ENCODE peak calls at places on chromosomes 2 and 18, in six cellular contexts. C, J, A, L, V and R are unnamed samples.

GRCh38 chr2:127155901-127156300 is 48.9 kb upstream of the BIN1 start:
- DNase-seq in C (no peak), J (no peak), A (no peak), L (no peak), V (no peak), R (no peak)

GRCh38 chr18:25109484-25109883 is 242.5 kb downstream of the ZNF521 start:
- DNase-seq in C (no peak), J (no peak), A (no peak), L (no peak), V (no peak), R (no peak)

GRCh38 chr2:100424277-100424875 is 6.9 kb upstream of the CHST10 start:
- DNase-seq in C (no peak), J (no peak), A (no peak), L (no peak), V (no peak), R (no peak)

GRCh38 chr2:33877348-33878016 is 278.4 kb upstream of the FAM98A start:
- DNase-seq in C (no peak), J (no peak), A (no peak), L (no peak), V (no peak), R (no peak)

GRCh38 chr2:113198790-113199612 is 25.2 kb downstream of the PSD4 start:
- DNase-seq in C (peak), J (no peak), A (peak), L (peak), V (no peak), R (peak)

GRCh38 chr2:221431477-221431876 is 140.6 kb downstream of the EPHA4 start:
- DNase-seq in C (no peak), J (no peak), A (no peak), L (no peak), V (no peak), R (no peak)

GRCh38 chr18:79413426-79413825 is 17.7 kb downstream of the NFATC1 start:
- DNase-seq in C (no peak), J (no peak), A (no peak), L (no peak), V (no peak), R (no peak)

GRCh38 chr2:127664895-127665225 is 10.5 kb downstream of the LIMS2 start:
- DNase-seq in C (no peak), J (no peak), A (no peak), L (no peak), V (no peak), R (no peak)

GRCh38 chr2:9574314-9574713 is 18.7 kb upstream of the ADAM17 start:
- DNase-seq in C (no peak), J (no peak), A (no peak), L (no peak), V (no peak), R (no peak)

GRCh38 chr2:235244497-235245215 is 249.2 kb upstream of the AGAP1 start:
- DNase-seq in C (no peak), J (no peak), A (no peak), L (no peak), V (no peak), R (no peak)

GRCh38 chr18:27785815-27786537 is 391.0 kb downstream of the CDH2 start:
- DNase-seq in C (no peak), J (no peak), A (no peak), L (no peak), V (no peak), R (no peak)

GRCh38 chr2:75493230-75493629 is 67.5 kb downstream of the EVA1A start:
- DNase-seq in C (no peak), J (peak), A (no peak), L (no peak), V (no peak), R (peak)

GRCh38 chr2:207505728-207506127 is 24.0 kb upstream of the CREB1 start:
- DNase-seq in C (no peak), J (no peak), A (no peak), L (no peak), V (no peak), R (no peak)

GRCh38 chr2:67574230-67574629 is 177.1 kb downstream of the ETAA1 start:
- DNase-seq in C (no peak), J (no peak), A (no peak), L (no peak), V (no peak), R (no peak)

GRCh38 chr18:45916302-45916701 is 50.8 kb downstream of the EPG5 start:
- DNase-seq in C (no peak), J (no peak), A (peak), L (no peak), V (no peak), R (peak)

GRCh38 chr2:8915941-8916340 is 78.5 kb upstream of the KIDINS220 start:
- DNase-seq in C (no peak), J (no peak), A (no peak), L (no peak), V (no peak), R (no peak)

GRCh38 chr2:74457549-74458131 is 598 bp upstream of the WBP1 start:
- DNase-seq in C (no peak), J (no peak), A (peak), L (no peak), V (no peak), R (peak)

GRCh38 chr2:111168528-111168929 is 47.8 kb downstream of the BCL2L11 start:
- DNase-seq in C (peak), J (peak), A (no peak), L (no peak), V (peak), R (no peak)

GRCh38 chr2:181573140-181573736 is 83.7 kb downstream of the CERKL start:
- DNase-seq in C (peak), J (peak), A (peak), L (no peak), V (no peak), R (no peak)

GRCh38 chr2:219517954-219518778 is 3.9 kb downstream of the ASIC4 start:
- DNase-seq in C (no peak), J (no peak), A (no peak), L (no peak), V (no peak), R (no peak)

GRCh38 chr18:79117791-79118190 is 48.6 kb downstream of the ATP9B start:
- DNase-seq in C (no peak), J (no peak), A (no peak), L (no peak), V (no peak), R (no peak)

GRCh38 chr18:54086046-54086802 is 138.2 kb downstream of the MBD2 start:
- DNase-seq in C (no peak), J (no peak), A (no peak), L (no peak), V (peak), R (no peak)

GRCh38 chr18:50268022-50268747 is 1.9 kb upstream of the CFAP53 start:
- DNase-seq in C (no peak), J (no peak), A (no peak), L (peak), V (peak), R (peak)

GRCh38 chr18:47260138-47260923 is 8.9 kb upstream of the SKOR2 start:
- DNase-seq in C (no peak), J (peak), A (peak), L (no peak), V (no peak), R (peak)

GRCh38 chr2:160091381-160091780 is 29.0 kb upstream of the PLA2R1 start:
- DNase-seq in C (no peak), J (no peak), A (no peak), L (no peak), V (no peak), R (no peak)

GRCh38 chr18:2910751-2911425 is 64.1 kb downstream of the EMILIN2 start:
- DNase-seq in C (no peak), J (no peak), A (no peak), L (no peak), V (no peak), R (no peak)

GRCh38 chr18:2913398-2914005 is 66.7 kb downstream of the EMILIN2 start:
- DNase-seq in C (no peak), J (no peak), A (no peak), L (no peak), V (no peak), R (no peak)

GRCh38 chr18:2914185-2914584 is 67.4 kb downstream of the EMILIN2 start:
- DNase-seq in C (no peak), J (no peak), A (no peak), L (no peak), V (no peak), R (no peak)

GRCh38 chr18:2911533-2911932 is 64.7 kb downstream of the EMILIN2 start:
- DNase-seq in C (no peak), J (no peak), A (no peak), L (no peak), V (no peak), R (no peak)

DNA sequence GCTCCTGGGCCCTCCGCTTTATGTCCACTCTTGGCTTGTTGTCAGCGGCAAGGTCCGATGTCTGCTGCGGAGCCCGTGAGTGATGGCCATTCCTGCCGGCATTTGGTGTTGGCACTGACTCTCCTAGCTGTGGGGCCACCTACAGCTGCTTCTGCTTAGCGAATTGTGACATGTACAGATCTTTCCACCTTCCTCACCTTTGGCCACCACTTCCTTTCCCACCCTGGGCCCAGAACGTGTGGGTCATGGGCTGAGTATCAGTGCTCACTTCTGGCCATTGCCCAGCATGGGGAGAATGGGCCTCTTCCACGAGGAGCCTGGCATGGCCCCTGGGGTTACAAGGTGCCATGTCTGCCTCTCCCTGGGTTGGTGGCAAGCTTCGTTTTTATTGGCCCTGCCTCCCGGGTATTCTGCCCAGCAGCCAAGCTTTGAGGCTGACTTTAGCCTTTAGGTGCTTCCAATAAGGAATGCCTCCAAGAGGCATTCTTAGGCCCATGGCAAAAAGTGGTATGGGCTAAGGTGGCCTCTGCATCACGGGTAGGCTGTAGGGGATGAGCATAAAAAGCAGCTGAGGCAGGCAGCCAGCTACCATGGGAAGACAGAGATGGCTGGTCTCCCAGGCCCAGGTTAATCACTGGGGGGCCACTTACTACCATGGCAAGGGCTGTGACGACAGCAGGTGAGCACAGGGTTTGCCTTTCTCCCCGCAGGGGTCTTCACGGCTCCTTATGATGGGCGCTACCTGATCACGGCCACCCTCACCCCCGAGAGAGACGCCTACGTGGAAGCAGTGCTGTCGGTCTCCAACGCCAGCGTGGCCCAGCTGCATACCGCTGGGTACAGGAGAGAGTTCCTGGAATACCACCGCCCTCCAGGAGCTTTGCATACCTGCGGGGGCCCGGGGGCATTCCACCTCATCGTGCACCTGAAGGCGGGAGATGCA is 65.8 kb downstream of the EMILIN2 start:
- DNase-seq in C (no peak), J (no peak), A (no peak), L (no peak), V (no peak), R (no peak)
- TF ChIP-seq ATF3 in C (no peak), J (no peak), A (no peak), L (no peak), V (no peak), R (no peak)

GRCh38 chr2:134137182-134137595 is 116.7 kb upstream of the MGAT5 start:
- DNase-seq in C (no peak), J (no peak), A (no peak), L (no peak), V (no peak), R (no peak)
- TF ChIP-seq ATF3 in C (no peak), J (no peak), A (no peak), L (no peak), V (no peak), R (no peak)

DNA sequence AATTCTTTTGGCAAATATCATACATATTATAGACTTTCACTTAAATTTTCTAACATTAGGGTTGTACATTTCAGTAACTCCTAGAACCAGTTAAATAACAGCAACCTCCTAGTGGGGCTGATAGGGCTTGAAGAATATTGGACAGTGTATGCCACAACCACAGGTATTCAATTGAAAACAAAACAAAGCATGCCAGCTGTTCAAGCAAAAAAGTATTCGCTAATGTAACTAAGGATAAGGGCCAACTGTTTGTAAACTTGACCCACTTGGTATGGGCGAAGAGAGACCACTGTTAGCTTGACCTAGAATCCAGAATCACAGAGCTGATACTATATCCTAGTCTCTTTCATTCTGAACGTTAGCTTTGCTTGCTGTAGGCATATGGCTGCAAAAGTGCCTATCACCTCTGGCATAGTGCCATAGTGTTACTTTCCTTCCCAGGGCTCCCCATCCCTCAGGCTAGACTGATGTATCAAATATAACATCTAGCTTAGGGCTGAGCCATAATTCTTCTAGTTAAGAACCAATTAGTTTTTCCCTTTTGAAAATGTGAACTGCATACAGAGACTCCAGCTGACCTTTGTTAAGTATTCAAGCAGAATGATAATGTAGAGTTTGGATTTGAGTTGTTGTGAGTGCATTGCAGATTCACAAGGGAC is 458.8 kb upstream of the NRXN1 start:
- DNase-seq in C (no peak), J (no peak), A (no peak), L (no peak), V (no peak), R (no peak)
- TF ChIP-seq ATF3 in C (no peak), J (no peak), A (no peak), L (no peak), V (no peak), R (no peak)

DNA sequence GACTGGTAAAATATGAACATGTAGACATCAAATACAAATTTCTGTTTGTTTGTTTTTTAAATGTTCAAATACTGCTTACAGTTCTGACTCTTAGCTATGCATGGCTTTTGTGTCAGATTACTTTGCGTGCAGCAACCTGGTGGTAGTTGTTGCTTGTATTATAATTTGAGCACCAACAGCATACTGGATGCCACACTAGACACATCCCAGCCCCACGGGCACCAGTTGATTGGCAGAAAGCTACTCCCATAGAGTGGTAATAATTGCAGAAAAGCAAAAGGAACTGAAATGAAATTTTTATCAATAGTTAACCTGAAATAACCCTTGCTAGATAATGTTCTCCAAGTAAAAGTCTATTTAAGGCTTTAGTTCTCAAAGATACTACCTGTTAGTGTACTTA is 91.6 kb downstream of the EHBP1 start:
- DNase-seq in C (no peak), J (no peak), A (no peak), L (no peak), V (no peak), R (no peak)
- TF ChIP-seq ATF3 in C (no peak), J (no peak), A (no peak), L (no peak), V (no peak), R (no peak)

GRCh38 chr2:45028276-45028675 is 19.0 kb upstream of the SIX2 start:
- DNase-seq in C (no peak), J (no peak), A (no peak), L (no peak), V (no peak), R (no peak)
- TF ChIP-seq ATF3 in C (no peak), J (no peak), A (no peak), L (no peak), V (no peak), R (no peak)

DNA sequence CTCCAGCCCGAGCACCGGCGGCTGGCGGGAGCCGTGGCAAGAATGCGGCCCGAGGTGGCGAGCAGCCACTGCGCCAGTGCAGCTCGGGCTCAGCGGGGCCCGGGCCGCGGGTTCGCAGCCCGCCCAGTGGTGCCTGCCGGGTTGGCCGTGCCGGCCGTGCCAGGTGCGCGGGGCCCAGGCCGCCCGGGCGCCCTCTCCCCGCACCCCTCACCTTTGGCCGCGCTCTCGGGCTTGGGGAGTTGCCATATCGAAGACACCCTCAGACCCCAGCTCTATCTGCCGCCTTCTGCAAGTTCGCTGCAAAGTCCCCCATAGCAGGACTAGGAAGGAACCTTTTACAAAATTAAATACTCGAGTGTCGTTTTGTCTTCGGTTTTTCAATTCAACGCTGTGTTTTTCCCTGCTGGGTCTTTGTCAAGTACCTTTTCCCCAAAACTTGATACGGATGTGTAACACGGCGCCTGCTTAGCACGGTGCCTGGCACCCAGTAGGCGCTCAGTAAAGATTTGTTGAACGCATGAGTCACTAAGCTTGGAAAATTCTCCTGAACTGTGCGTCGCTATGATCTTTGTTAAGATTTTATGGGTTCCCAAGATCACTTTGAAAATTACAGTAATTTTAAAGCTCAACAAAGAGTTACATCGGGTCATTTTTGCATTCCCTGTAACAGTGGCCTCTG is 657 bp downstream of the STRADB start:
- DNase-seq in C (no peak), J (peak), A (no peak), L (no peak), V (no peak), R (no peak)
- TF ChIP-seq ATF3 in C (no peak), J (peak), A (no peak), L (no peak), V (no peak), R (no peak)

GRCh38 chr18:63850010-63850409 is 37.5 kb upstream of the SERPINB2 start:
- DNase-seq in C (peak), J (no peak), A (peak), L (peak), V (no peak), R (peak)
- TF ChIP-seq ATF3 in C (no peak), J (no peak), A (no peak), L (no peak), V (no peak), R (no peak)

GRCh38 chr18:6951336-6952090 is 166.1 kb downstream of the LAMA1 start:
- DNase-seq in C (no peak), J (no peak), A (no peak), L (no peak), V (no peak), R (no peak)
- TF ChIP-seq ATF3 in C (no peak), J (no peak), A (no peak), L (no peak), V (no peak), R (no peak)

DNA sequence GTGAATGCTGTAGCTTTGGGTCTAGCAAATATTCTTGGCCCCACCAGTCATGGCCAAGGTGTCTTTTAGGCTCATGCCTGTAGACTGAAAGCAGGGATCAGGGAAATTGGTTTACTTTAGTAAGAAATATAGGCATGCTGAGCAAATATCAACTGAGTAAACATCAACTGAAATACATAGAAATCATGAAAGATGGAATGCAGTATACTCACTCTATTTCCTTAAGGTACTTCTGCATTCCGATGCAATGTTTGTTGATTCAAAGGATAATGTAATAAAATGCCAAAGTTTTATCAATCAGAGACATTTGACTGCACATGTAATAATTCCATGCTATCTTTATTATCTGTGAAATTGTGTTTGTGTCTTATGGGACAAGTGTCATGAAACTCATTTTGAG is 19.6 kb upstream of the IL1R1 start:
- DNase-seq in C (no peak), J (no peak), A (no peak), L (no peak), V (no peak), R (no peak)
- TF ChIP-seq ATF3 in C (no peak), J (no peak), A (no peak), L (no peak), V (no peak), R (no peak)